ENCODE peak calls at places on chromosomes 3 and 15, in nine cellular contexts. One of them, this sample, is unnamed.
A peak's percentile ranks its signal among the peaks of the same experiment; 100 is the strongest.

GRCh38 chr3:194167873-194168272 is 31.9 kb downstream of the HES1 start:
- DNase-seq in sigmoid colon: no peak
- DNase-seq in epithelial cell of esophagus: no peak
- DNase-seq in dorsolateral prefrontal cortex: no peak
- DNase-seq in psoas muscle: no peak
- DNase-seq in AG10803: no peak
- DNase-seq in ovary: no peak
- DNase-seq in uterus: no peak
- DNase-seq in foreskin fibroblast: no peak
- DNase-seq in this sample: no peak

GRCh38 chr3:18033581-18033980 is 291.1 kb upstream of the TBC1D5 start:
- DNase-seq in AG10803: no peak
- DNase-seq in uterus: no peak
- DNase-seq in sigmoid colon: no peak
- DNase-seq in psoas muscle: no peak
- DNase-seq in dorsolateral prefrontal cortex: no peak
- DNase-seq in epithelial cell of esophagus: no peak
- DNase-seq in ovary: no peak
- DNase-seq in foreskin fibroblast: no peak
- DNase-seq in this sample: no peak

GRCh38 chr15:51634591-51635198 is 12.1 kb upstream of the DMXL2 start:
- DNase-seq in uterus: no peak
- DNase-seq in sigmoid colon: no peak
- DNase-seq in dorsolateral prefrontal cortex: no peak
- DNase-seq in epithelial cell of esophagus: no peak
- DNase-seq in foreskin fibroblast: no peak
- DNase-seq in ovary: no peak
- DNase-seq in psoas muscle: no peak
- DNase-seq in AG10803: no peak
- DNase-seq in this sample: no peak

GRCh38 chr15:82177291-82178010 is 85.1 kb downstream of the EFL1 start:
- DNase-seq in uterus: no peak
- DNase-seq in dorsolateral prefrontal cortex: no peak
- DNase-seq in sigmoid colon: peak; percentile 70
- DNase-seq in epithelial cell of esophagus: peak; percentile 67
- DNase-seq in psoas muscle: no peak
- DNase-seq in ovary: no peak
- DNase-seq in AG10803: peak; percentile 92
- DNase-seq in foreskin fibroblast: peak; percentile 56
- DNase-seq in this sample: peak; percentile 56

GRCh38 chr3:76083992-76084391 is 298.6 kb upstream of the ZNF717 start:
- DNase-seq in ovary: no peak
- DNase-seq in sigmoid colon: no peak
- DNase-seq in dorsolateral prefrontal cortex: no peak
- DNase-seq in uterus: no peak
- DNase-seq in epithelial cell of esophagus: peak; percentile 35
- DNase-seq in AG10803: peak; percentile 33
- DNase-seq in foreskin fibroblast: peak; percentile 72
- DNase-seq in psoas muscle: no peak
- DNase-seq in this sample: peak; percentile 59

GRCh38 chr3:69403406-69403934 is 17.6 kb upstream of the FRMD4B start:
- DNase-seq in foreskin fibroblast: no peak
- DNase-seq in dorsolateral prefrontal cortex: no peak
- DNase-seq in sigmoid colon: no peak
- DNase-seq in uterus: no peak
- DNase-seq in ovary: no peak
- DNase-seq in AG10803: no peak
- DNase-seq in epithelial cell of esophagus: peak; percentile 81
- DNase-seq in psoas muscle: no peak
- DNase-seq in this sample: no peak

GRCh38 chr3:12194669-12195161 is 36.0 kb upstream of the TIMP4 start:
- DNase-seq in ovary: no peak
- DNase-seq in foreskin fibroblast: peak; percentile 73
- DNase-seq in dorsolateral prefrontal cortex: no peak
- DNase-seq in epithelial cell of esophagus: peak; percentile 68
- DNase-seq in uterus: no peak
- DNase-seq in sigmoid colon: no peak
- DNase-seq in AG10803: peak; percentile 61
- DNase-seq in psoas muscle: no peak
- DNase-seq in this sample: no peak

GRCh38 chr15:36589971-36590370 is 10.5 kb downstream of the CDIN1 start:
- DNase-seq in uterus: no peak
- DNase-seq in AG10803: peak; percentile 23
- DNase-seq in dorsolateral prefrontal cortex: no peak
- DNase-seq in ovary: no peak
- DNase-seq in psoas muscle: no peak
- DNase-seq in foreskin fibroblast: peak; percentile 14
- DNase-seq in sigmoid colon: no peak
- DNase-seq in epithelial cell of esophagus: no peak
- DNase-seq in this sample: no peak

GRCh38 chr3:50089603-50089945 is 855 bp downstream of the RBM5 start:
- DNase-seq in ovary: no peak
- DNase-seq in foreskin fibroblast: no peak
- DNase-seq in AG10803: peak; percentile 28
- DNase-seq in epithelial cell of esophagus: peak; percentile 33
- DNase-seq in uterus: no peak
- DNase-seq in psoas muscle: no peak
- DNase-seq in sigmoid colon: no peak
- DNase-seq in dorsolateral prefrontal cortex: no peak
- DNase-seq in this sample: no peak

GRCh38 chr3:141305436-141305835 is 62.9 kb upstream of the ZBTB38 start:
- DNase-seq in epithelial cell of esophagus: peak; percentile 45
- DNase-seq in uterus: no peak
- DNase-seq in AG10803: peak; percentile 76
- DNase-seq in dorsolateral prefrontal cortex: no peak
- DNase-seq in psoas muscle: no peak
- DNase-seq in foreskin fibroblast: peak; percentile 85
- DNase-seq in ovary: no peak
- DNase-seq in sigmoid colon: no peak
- DNase-seq in this sample: peak; percentile 45

GRCh38 chr3:169894110-169894509 is 17.3 kb upstream of the SAMD7 start:
- DNase-seq in sigmoid colon: no peak
- DNase-seq in epithelial cell of esophagus: no peak
- DNase-seq in dorsolateral prefrontal cortex: no peak
- DNase-seq in ovary: no peak
- DNase-seq in psoas muscle: no peak
- DNase-seq in foreskin fibroblast: no peak
- DNase-seq in AG10803: no peak
- DNase-seq in uterus: no peak
- DNase-seq in this sample: no peak

GRCh38 chr3:159854500-159855124 is 134.0 kb upstream of the IL12A start:
- DNase-seq in uterus: no peak
- DNase-seq in ovary: no peak
- DNase-seq in dorsolateral prefrontal cortex: no peak
- DNase-seq in sigmoid colon: no peak
- DNase-seq in foreskin fibroblast: peak; percentile 94
- DNase-seq in epithelial cell of esophagus: peak; percentile 95
- DNase-seq in psoas muscle: peak; percentile 78
- DNase-seq in AG10803: peak; percentile 93
- DNase-seq in this sample: peak; percentile 60

GRCh38 chr3:196659901-196660351 is 20.4 kb downstream of the NRROS start:
- DNase-seq in foreskin fibroblast: no peak
- DNase-seq in epithelial cell of esophagus: no peak
- DNase-seq in dorsolateral prefrontal cortex: no peak
- DNase-seq in AG10803: no peak
- DNase-seq in uterus: no peak
- DNase-seq in ovary: no peak
- DNase-seq in sigmoid colon: no peak
- DNase-seq in psoas muscle: no peak
- DNase-seq in this sample: no peak

GRCh38 chr3:37210230-37210629 is 35.8 kb upstream of the LRRFIP2 start:
- DNase-seq in uterus: no peak
- DNase-seq in dorsolateral prefrontal cortex: no peak
- DNase-seq in ovary: no peak
- DNase-seq in sigmoid colon: no peak
- DNase-seq in foreskin fibroblast: peak; percentile 50
- DNase-seq in psoas muscle: no peak
- DNase-seq in epithelial cell of esophagus: peak; percentile 57
- DNase-seq in AG10803: peak; percentile 90
- DNase-seq in this sample: peak; percentile 60

GRCh38 chr15:92510163-92510882 is 116.6 kb downstream of the ST8SIA2 start:
- DNase-seq in epithelial cell of esophagus: peak; percentile 31
- DNase-seq in AG10803: peak; percentile 22
- DNase-seq in uterus: no peak
- DNase-seq in ovary: no peak
- DNase-seq in sigmoid colon: no peak
- DNase-seq in foreskin fibroblast: no peak
- DNase-seq in psoas muscle: no peak
- DNase-seq in dorsolateral prefrontal cortex: no peak
- DNase-seq in this sample: no peak

GRCh38 chr3:115697263-115698053 is 74.1 kb downstream of the GAP43 start:
- DNase-seq in AG10803: no peak
- DNase-seq in uterus: no peak
- DNase-seq in foreskin fibroblast: peak; percentile 38
- DNase-seq in epithelial cell of esophagus: peak; percentile 15
- DNase-seq in ovary: no peak
- DNase-seq in sigmoid colon: no peak
- DNase-seq in psoas muscle: no peak
- DNase-seq in dorsolateral prefrontal cortex: no peak
- DNase-seq in this sample: no peak

GRCh38 chr3:9957214-9957613 is 5.0 kb upstream of the PRRT3 start:
- DNase-seq in epithelial cell of esophagus: no peak
- DNase-seq in sigmoid colon: no peak
- DNase-seq in dorsolateral prefrontal cortex: no peak
- DNase-seq in foreskin fibroblast: peak; percentile 56
- DNase-seq in ovary: no peak
- DNase-seq in AG10803: peak; percentile 33
- DNase-seq in psoas muscle: no peak
- DNase-seq in uterus: no peak
- DNase-seq in this sample: no peak

GRCh38 chr15:77654975-77655374 is 22.3 kb upstream of the LINGO1 start:
- DNase-seq in AG10803: no peak
- DNase-seq in psoas muscle: no peak
- DNase-seq in dorsolateral prefrontal cortex: no peak
- DNase-seq in foreskin fibroblast: peak; percentile 13
- DNase-seq in uterus: no peak
- DNase-seq in sigmoid colon: no peak
- DNase-seq in ovary: no peak
- DNase-seq in epithelial cell of esophagus: no peak
- DNase-seq in this sample: no peak
- TF ChIP-seq CTCF in AG10803: peak; percentile 9
- TF ChIP-seq CTCF in psoas muscle: no peak
- TF ChIP-seq CTCF in dorsolateral prefrontal cortex: no peak
- TF ChIP-seq CTCF in foreskin fibroblast: peak; percentile 3
- TF ChIP-seq CTCF in uterus: no peak
- TF ChIP-seq CTCF in sigmoid colon: no peak
- TF ChIP-seq CTCF in ovary: no peak
- TF ChIP-seq CTCF in epithelial cell of esophagus: peak; percentile 20
- TF ChIP-seq CTCF in this sample: peak; percentile 20

DNA sequence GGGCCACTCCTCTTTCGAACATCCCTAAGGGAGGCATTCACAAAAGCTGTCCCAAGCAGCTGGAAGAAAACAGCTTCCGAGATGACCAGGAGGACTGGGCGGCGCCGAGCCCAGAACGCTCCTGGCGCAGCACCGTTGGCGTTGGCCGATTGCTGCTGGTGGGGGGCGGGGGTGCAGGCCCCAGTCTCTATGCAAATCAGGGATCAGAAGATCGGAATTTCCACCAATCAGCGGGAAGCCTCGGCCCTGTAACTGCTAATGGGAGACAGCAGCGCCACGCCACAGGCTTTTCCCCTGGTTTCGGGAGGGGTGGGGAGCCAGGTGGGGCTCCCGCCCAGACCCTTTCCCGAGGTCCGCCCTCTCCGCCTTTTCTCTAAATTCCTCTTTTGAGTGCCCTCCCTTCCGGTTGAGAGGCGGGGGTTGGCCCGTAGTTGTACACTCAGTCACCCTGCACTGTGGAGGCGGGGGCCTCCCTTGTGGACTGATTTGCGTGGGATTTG is 27.0 kb downstream of the HMCES start:
- DNase-seq in AG10803: peak; percentile 57
- DNase-seq in dorsolateral prefrontal cortex: no peak
- DNase-seq in epithelial cell of esophagus: peak; percentile 92
- DNase-seq in foreskin fibroblast: peak; percentile 85
- DNase-seq in ovary: peak; percentile 93
- DNase-seq in sigmoid colon: peak; percentile 96
- DNase-seq in uterus: peak; percentile 93
- DNase-seq in psoas muscle: peak; percentile 85
- DNase-seq in this sample: peak; percentile 57
- H3K4me3 ChIP-seq in AG10803: peak overlapping the region; percentile 13
- H3K4me3 ChIP-seq in dorsolateral prefrontal cortex: peak overlapping the region; percentile 48
- H3K4me3 ChIP-seq in epithelial cell of esophagus: peak overlapping the region; percentile 3
- H3K4me3 ChIP-seq in foreskin fibroblast: peak overlapping the region; percentile 1
- H3K4me3 ChIP-seq in ovary: peak overlapping the region; percentile 9
- H3K4me3 ChIP-seq in sigmoid colon: peak overlapping the region; percentile 39
- H3K4me3 ChIP-seq in uterus: peak overlapping the region; percentile 20
- H3K4me3 ChIP-seq in psoas muscle: peak overlapping the region; percentile 48
- H3K4me3 ChIP-seq in this sample: peak overlapping the region; percentile 22

GRCh38 chr15:45573961-45574629 is 13.1 kb upstream of the BLOC1S6 start:
- DNase-seq in epithelial cell of esophagus: no peak
- DNase-seq in foreskin fibroblast: peak; percentile 29
- DNase-seq in dorsolateral prefrontal cortex: no peak
- DNase-seq in uterus: no peak
- DNase-seq in sigmoid colon: no peak
- DNase-seq in psoas muscle: no peak
- DNase-seq in ovary: no peak
- DNase-seq in AG10803: peak; percentile 5
- DNase-seq in this sample: no peak
- TF ChIP-seq CTCF in epithelial cell of esophagus: no peak
- TF ChIP-seq CTCF in foreskin fibroblast: peak; percentile 40
- TF ChIP-seq CTCF in dorsolateral prefrontal cortex: no peak
- TF ChIP-seq CTCF in uterus: no peak
- TF ChIP-seq CTCF in sigmoid colon: no peak
- TF ChIP-seq CTCF in psoas muscle: no peak
- TF ChIP-seq CTCF in ovary: no peak
- TF ChIP-seq CTCF in AG10803: peak; percentile 47
- TF ChIP-seq CTCF in this sample: peak; percentile 42

DNA sequence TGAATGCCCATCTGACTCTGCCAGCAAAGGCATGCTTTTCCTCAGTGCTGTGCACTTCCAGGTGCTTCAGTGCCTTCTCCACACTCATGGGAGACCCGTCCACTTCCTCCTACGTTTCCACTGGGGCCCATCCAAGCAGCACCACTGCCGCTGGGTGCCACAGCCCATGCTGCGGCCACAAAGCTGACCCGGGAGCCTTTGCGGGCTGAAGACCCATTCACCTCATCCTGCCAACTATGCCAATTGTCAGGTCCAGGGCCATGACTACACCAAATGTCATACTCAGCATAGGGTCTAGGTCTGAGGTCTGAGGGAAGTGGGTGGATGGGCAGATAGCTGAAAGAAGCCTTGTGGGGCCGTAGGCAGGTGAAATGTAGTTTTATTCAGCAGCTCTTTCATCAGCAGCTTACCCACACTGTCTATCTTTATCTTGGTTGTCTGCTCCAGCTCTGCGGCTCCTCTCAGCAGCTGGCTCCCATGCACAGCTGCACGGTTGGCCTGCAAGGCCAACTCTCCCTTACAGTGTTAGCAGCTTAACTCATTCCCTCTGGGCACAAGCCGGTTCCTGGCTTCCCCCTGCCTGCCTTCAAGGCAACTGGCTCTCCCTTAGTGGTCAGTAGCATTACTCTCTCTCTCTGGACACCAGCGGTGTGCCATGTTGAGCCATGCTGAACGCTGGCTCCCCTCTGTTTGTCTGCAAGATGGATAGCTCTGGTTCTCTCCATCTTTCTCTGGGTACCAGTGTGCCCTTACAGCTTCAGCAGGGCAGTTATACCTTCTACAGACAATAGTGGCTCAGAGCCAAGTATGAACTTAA is 63.7 kb upstream of the SIAH2 start:
- DNase-seq in AG10803: no peak
- DNase-seq in sigmoid colon: no peak
- DNase-seq in dorsolateral prefrontal cortex: no peak
- DNase-seq in ovary: no peak
- DNase-seq in uterus: no peak
- DNase-seq in foreskin fibroblast: no peak
- DNase-seq in epithelial cell of esophagus: no peak
- DNase-seq in psoas muscle: no peak
- DNase-seq in this sample: no peak
- H3K4me3 ChIP-seq in AG10803: no peak overlapping the region
- H3K4me3 ChIP-seq in sigmoid colon: no peak overlapping the region
- H3K4me3 ChIP-seq in dorsolateral prefrontal cortex: no peak overlapping the region
- H3K4me3 ChIP-seq in ovary: no peak overlapping the region
- H3K4me3 ChIP-seq in uterus: no peak overlapping the region
- H3K4me3 ChIP-seq in foreskin fibroblast: no peak overlapping the region
- H3K4me3 ChIP-seq in epithelial cell of esophagus: no peak overlapping the region
- H3K4me3 ChIP-seq in psoas muscle: no peak overlapping the region
- H3K4me3 ChIP-seq in this sample: no peak overlapping the region

This sample was measured in AG09309.